ENCODE peak calls at places on chromosome 7, in nine cellular contexts. Z is GM12865; G is epithelial cell of esophagus; F is A549; N is astrocyte of the spinal cord; D is upper lobe of right lung; Q is fibroblast of pulmonary artery; C is gastrocnemius medialis; O is CD4-positive, alpha-beta memory T cell. Y is an unnamed sample.

GRCh38 chr7:36261019-36261754 is 108.1 kb downstream of the EEPD1 start:
- DNase-seq in Z (peak; percentile 34), G (no peak), F (no peak), N (no peak), D (no peak), Q (peak; percentile 70), C (no peak), O (no peak), Y (no peak)

GRCh38 chr7:156327474-156327873 is 313.1 kb upstream of the RNF32 start:
- DNase-seq in Z (no peak), G (peak; percentile 56), F (no peak), N (no peak), D (no peak), Q (no peak), C (no peak), O (no peak), Y (no peak)

GRCh38 chr7:133484135-133484534 is 231.3 kb downstream of the EXOC4 start:
- DNase-seq in Z (no peak), G (peak; percentile 71), F (no peak), N (peak; percentile 16), D (no peak), Q (no peak), C (no peak), O (peak; percentile 14), Y (no peak)

GRCh38 chr7:116984917-116985316 is 31.6 kb downstream of the ST7 start:
- DNase-seq in Z (peak; percentile 52), G (peak; percentile 44), F (peak; percentile 42), N (peak; percentile 42), D (no peak), Q (peak; percentile 50), C (no peak), O (peak; percentile 36), Y (no peak)

GRCh38 chr7:604884-605531 is 85.4 kb upstream of the PDGFA start:
- DNase-seq in Z (peak; percentile 34), G (no peak), F (no peak), N (peak; percentile 73), D (peak; percentile 61), Q (peak; percentile 41), C (no peak), O (no peak), Y (no peak)

GRCh38 chr7:127226685-127227374 is 25.9 kb downstream of the GRM8 start:
- DNase-seq in Z (no peak), G (no peak), F (no peak), N (no peak), D (no peak), Q (no peak), C (no peak), O (no peak), Y (no peak)

GRCh38 chr7:151565541-151565940 is 45.8 kb upstream of the RHEB start:
- DNase-seq in Z (no peak), G (peak; percentile 48), F (no peak), N (no peak), D (no peak), Q (peak; percentile 16), C (no peak), O (no peak), Y (no peak)

GRCh38 chr7:129640400-129640799 is 28.9 kb downstream of the NRF1 start:
- DNase-seq in Z (no peak), G (no peak), F (no peak), N (no peak), D (no peak), Q (no peak), C (no peak), O (no peak), Y (no peak)

GRCh38 chr7:5420841-5421625 is 2.6 kb downstream of the TNRC18 start:
- DNase-seq in Z (no peak), G (no peak), F (peak; percentile 35), N (no peak), D (peak; percentile 77), Q (no peak), C (peak; percentile 26), O (no peak), Y (peak; percentile 40)

GRCh38 chr7:140571537-140572122 is 69.0 kb downstream of the DENND2A start:
- DNase-seq in Z (no peak), G (peak; percentile 86), F (no peak), N (no peak), D (no peak), Q (no peak), C (peak; percentile 56), O (no peak), Y (no peak)

GRCh38 chr7:88072036-88072714 is 138.1 kb downstream of the ADAM22 start:
- DNase-seq in Z (peak; percentile 57), G (no peak), F (no peak), N (no peak), D (no peak), Q (no peak), C (no peak), O (no peak), Y (no peak)

GRCh38 chr7:1123721-1124120 is 35.8 kb downstream of the GPER1 start:
- DNase-seq in Z (no peak), G (peak; percentile 16), F (peak; percentile 12), N (peak; percentile 82), D (peak; percentile 76), Q (peak; percentile 90), C (peak; percentile 85), O (no peak), Y (peak; percentile 64)

GRCh38 chr7:157615101-157615817 is 278.5 kb downstream of the DNAJB6 start:
- DNase-seq in Z (no peak), G (no peak), F (no peak), N (no peak), D (peak; percentile 36), Q (peak; percentile 35), C (no peak), O (peak; percentile 18), Y (no peak)

GRCh38 chr7:93890464-93891068 is at the start of gene TFPI2:
- DNase-seq in Z (peak; percentile 29), G (peak; percentile 90), F (peak; percentile 77), N (peak; percentile 57), D (peak; percentile 65), Q (peak; percentile 90), C (no peak), O (no peak), Y (peak; percentile 81)

GRCh38 chr7:937851-938484 is 16.5 kb downstream of the ADAP1 start:
- DNase-seq in Z (no peak), G (no peak), F (no peak), N (no peak), D (peak; percentile 26), Q (no peak), C (no peak), O (no peak), Y (no peak)

GRCh38 chr7:64889686-64890162 is 13.3 kb upstream of the ZNF273 start:
- DNase-seq in Z (no peak), G (no peak), F (no peak), N (no peak), D (no peak), Q (no peak), C (no peak), O (no peak), Y (no peak)
- H3K4me3 ChIP-seq in Z (no peak overlapping the region), G (no peak overlapping the region), F (no peak overlapping the region), N (no peak overlapping the region), D (peak overlapping the region; percentile 60), Q (no peak overlapping the region), C (peak overlapping the region; percentile 58), O (no peak overlapping the region), Y (no peak overlapping the region)

GRCh38 chr7:66050337-66050957 is 25.2 kb upstream of the ASL start:
- DNase-seq in Z (no peak), G (no peak), F (no peak), N (no peak), D (no peak), Q (no peak), C (no peak), O (no peak), Y (no peak)

GRCh38 chr7:66054063-66054462 is 21.6 kb upstream of the ASL start:
- DNase-seq in Z (peak; percentile 53), G (peak; percentile 42), F (no peak), N (no peak), D (no peak), Q (no peak), C (no peak), O (no peak), Y (no peak)

GRCh38 chr7:66050990-66051424 is 24.6 kb upstream of the ASL start:
- DNase-seq in Z (no peak), G (peak; percentile 99), F (no peak), N (peak; percentile 79), D (peak; percentile 77), Q (peak; percentile 98), C (no peak), O (no peak), Y (no peak)

GRCh38 chr7:66052447-66052846 is 23.2 kb upstream of the ASL start:
- DNase-seq in Z (no peak), G (no peak), F (no peak), N (no peak), D (no peak), Q (no peak), C (no peak), O (no peak), Y (no peak)

DNA sequence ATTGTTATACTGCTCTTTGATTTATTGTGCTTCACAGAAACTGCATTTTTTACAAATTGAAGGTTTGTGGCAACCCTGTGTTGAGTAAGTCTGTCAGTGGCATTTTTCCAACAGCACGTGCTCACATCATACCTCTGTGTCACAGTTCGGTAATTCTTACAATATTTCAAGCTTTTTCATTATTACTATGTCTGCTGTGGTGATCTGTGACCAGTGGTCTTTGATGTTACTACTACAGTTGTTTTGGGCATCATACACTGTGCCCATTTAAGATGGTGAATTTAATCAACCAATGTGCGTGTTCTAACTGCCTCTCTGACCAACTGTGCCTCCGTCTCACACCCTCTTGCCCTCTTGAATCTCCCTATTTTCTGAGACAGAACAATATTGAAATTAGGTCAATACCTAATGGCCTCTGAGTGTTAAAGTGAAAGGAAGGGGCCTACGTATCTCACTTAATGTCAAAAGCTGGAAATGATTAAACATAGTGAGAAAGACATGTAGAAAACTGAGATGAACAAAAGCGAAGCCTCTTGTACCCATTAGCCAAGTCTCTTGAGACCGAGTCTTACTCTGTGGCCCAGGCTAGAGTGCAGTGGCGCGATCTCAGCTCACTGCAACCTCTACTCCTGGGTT is 20.2 kb upstream of the ASL start:
- DNase-seq in Z (peak; percentile 67), G (peak; percentile 34), F (no peak), N (no peak), D (no peak), Q (peak; percentile 68), C (no peak), O (no peak), Y (no peak)
- H3K4me3 ChIP-seq in Z (peak overlapping the region; percentile 11), G (no peak overlapping the region), F (no peak overlapping the region), N (no peak overlapping the region), D (no peak overlapping the region), Q (no peak overlapping the region), C (no peak overlapping the region), O (no peak overlapping the region), Y (no peak overlapping the region)

GRCh38 chr7:41491313-41491712 is 211.6 kb downstream of the INHBA start:
- DNase-seq in Z (no peak), G (no peak), F (no peak), N (peak; percentile 17), D (no peak), Q (peak; percentile 50), C (no peak), O (no peak), Y (no peak)
- H3K4me3 ChIP-seq in Z (no peak overlapping the region), G (no peak overlapping the region), F (no peak overlapping the region), N (no peak overlapping the region), D (no peak overlapping the region), Q (no peak overlapping the region), C (no peak overlapping the region), O (no peak overlapping the region), Y (no peak overlapping the region)

DNA sequence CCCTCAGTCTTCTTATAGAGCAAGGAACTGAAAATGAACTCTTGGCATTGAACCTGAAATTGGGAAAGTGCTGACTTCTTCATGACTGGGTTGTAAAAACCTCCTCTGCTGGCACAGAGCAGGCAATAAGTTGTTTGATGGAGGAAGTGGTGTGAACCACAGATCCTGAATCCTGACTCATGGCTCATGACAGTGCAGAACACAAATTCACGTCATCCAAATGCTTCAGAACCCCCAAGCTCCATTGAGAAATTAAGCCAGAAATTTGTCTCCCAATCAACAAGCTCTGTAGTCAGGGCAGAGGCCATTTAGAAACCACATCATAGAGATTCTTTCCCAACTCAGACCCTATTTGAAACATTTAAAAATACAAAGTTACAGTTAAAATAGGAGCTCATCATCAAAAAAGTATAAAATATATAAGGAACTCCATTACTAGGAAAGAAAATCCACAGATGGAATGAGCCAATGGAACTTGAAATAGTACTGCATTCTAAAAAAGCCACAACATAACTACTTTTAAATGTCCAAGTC is 10.3 kb upstream of the STK17A start:
- DNase-seq in Z (peak; percentile 74), G (peak; percentile 99), F (peak; percentile 49), N (peak; percentile 99), D (no peak), Q (peak; percentile 100), C (peak; percentile 37), O (no peak), Y (peak; percentile 50)
- H3K4me3 ChIP-seq in Z (no peak overlapping the region), G (no peak overlapping the region), F (no peak overlapping the region), N (no peak overlapping the region), D (no peak overlapping the region), Q (no peak overlapping the region), C (no peak overlapping the region), O (no peak overlapping the region), Y (no peak overlapping the region)